ENCODE peak calls at places on chromosomes 11 and 22, in five cellular contexts. U is neuronal stem cell, Y is IMR-90, G is trophoblast cell, L is H1. E is an unnamed sample.

GRCh38 chr11:66749091-66749490 is 20.1 kb upstream of the SPTBN2 start:
- DNase-seq in L (no peak), Y (no peak), U (no peak), G (no peak), E (no peak)

GRCh38 chr22:43946391-43946680 is 8.9 kb upstream of the SAMM50 start:
- DNase-seq in U (no peak), Y (no peak), L (no peak), G (no peak), E (no peak)

GRCh38 chr22:44329179-44329796 is 16.5 kb upstream of the SHISAL1 start:
- DNase-seq in G (no peak), L (no peak), U (no peak), Y (peak; percentile 27), E (no peak)

GRCh38 chr11:67695606-67696005 is 21.2 kb upstream of the ALDH3B2 start:
- DNase-seq in U (no peak), G (peak; percentile 79), Y (no peak), L (no peak), E (no peak)

GRCh38 chr11:11813288-11813962 is 28.3 kb upstream of the USP47 start:
- DNase-seq in L (no peak), U (no peak), G (peak; percentile 93), Y (peak; percentile 97), E (peak; percentile 96)

GRCh38 chr11:128482512-128483191 is 104.7 kb downstream of the ETS1 start:
- DNase-seq in L (no peak), U (no peak), Y (peak; percentile 46), G (no peak), E (peak; percentile 68)

GRCh38 chr11:129503646-129504045 is 128.0 kb downstream of the BARX2 start:
- DNase-seq in Y (no peak), G (peak; percentile 69), L (no peak), U (no peak), E (no peak)

GRCh38 chr11:2412323-2412722 is 11.8 kb downstream of the TSSC4 start:
- DNase-seq in Y (no peak), L (no peak), U (no peak), G (no peak), E (no peak)

GRCh38 chr11:7439921-7440320 is 45.4 kb upstream of the OLFML1 start:
- DNase-seq in G (no peak), L (no peak), Y (no peak), U (no peak), E (no peak)

DNA sequence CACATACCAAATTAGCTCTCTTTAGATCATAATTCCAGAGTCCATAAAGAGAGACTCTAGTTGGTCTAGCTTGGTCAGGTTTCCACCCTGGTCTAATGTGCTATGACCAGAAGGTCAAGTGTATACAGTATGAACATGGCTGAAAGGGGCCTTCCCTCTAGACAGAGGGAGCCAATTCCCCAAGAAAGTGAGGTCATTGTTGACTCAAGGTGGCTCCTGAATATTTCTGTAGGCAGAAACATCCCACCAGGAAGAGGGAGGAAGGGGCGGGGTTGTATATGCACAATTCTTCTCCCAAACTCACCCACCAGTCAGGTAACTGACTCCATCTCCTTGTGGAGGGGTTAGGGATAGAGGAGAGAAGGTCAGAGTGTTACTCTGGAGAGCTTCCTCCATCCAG is 281.8 kb upstream of the PLET1 start:
- DNase-seq in U (no peak), L (no peak), G (no peak), Y (no peak), E (no peak)
- H2BK120ac ChIP-seq in U (no peak overlapping the region), L (no peak overlapping the region), G (no peak overlapping the region), Y (no peak overlapping the region), E (no peak overlapping the region)

DNA sequence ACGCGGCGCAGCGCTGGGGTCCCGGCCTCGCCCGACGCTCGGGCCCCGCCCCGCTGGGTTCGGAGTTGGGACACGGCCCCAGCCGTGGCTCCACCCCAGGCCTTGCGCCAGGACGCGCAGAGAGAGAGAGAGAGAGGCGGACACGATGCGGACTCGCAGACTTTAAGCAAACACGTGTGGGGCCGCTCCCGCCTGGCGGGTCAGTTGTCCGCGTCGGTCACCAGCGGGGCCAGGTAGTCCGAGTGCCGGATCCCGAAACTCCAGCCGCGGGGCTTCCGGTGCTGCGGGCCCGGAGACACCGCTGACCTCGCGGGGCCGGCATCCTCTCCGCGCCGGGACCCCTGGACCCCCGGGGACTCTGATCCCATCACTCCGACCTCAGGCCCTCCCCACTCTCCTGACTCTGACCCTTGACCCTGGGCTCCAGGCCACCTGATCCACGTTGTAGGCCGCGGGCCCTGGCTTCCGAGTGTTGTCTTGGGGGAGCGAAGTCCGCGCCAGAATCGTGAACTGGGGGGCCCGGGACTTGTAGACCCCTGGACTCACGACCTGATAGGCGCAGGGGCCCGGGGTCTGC is 556 bp upstream of the TYMP start:
- DNase-seq in Y (peak; percentile 44), L (peak; percentile 75), G (peak; percentile 92), U (no peak), E (peak; percentile 89)
- H3K14ac ChIP-seq in Y (peak overlapping the region; percentile 42), L (no peak overlapping the region), G (peak overlapping the region; percentile 75), U (peak overlapping the region; percentile 97), E (no peak overlapping the region)

DNA sequence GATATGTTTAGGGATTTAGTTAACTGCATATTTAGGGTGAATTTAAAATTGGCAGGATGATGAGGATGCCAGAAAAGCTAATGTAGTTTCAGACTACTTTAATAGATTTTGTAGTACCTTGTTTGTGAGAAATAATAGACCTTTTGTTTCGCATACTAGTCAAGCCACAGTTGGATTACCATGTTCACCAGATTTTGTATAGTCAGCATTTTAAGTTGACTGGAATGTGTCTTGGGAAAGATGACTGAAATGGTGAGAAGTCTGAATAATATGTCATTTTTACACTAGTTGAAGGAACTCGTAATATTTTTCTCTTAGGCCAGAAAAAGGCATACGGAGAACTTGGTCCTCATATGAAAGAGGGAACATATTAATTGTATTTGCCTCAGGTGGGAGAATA is 23.4 kb downstream of the ATM start:
- DNase-seq in U (no peak), L (no peak), Y (no peak), G (no peak), E (no peak)
- H3K4me3 ChIP-seq in U (no peak overlapping the region), L (no peak overlapping the region), Y (no peak overlapping the region), G (no peak overlapping the region), E (no peak overlapping the region)

GRCh38 chr11:61833478-61833877 is 5.4 kb downstream of the FADS2 start:
- DNase-seq in Y (no peak), U (no peak), L (no peak), G (peak; percentile 47), E (no peak)

GRCh38 chr11:61833926-61834277 is 5.8 kb downstream of the FADS2 start:
- DNase-seq in Y (no peak), G (no peak), U (no peak), L (no peak), E (no peak)

GRCh38 chr11:61832758-61833157 is 4.7 kb downstream of the FADS2 start:
- DNase-seq in G (no peak), L (no peak), U (no peak), Y (no peak), E (no peak)

GRCh38 chr11:61835663-61836024 is 7.5 kb downstream of the FADS2 start:
- DNase-seq in G (no peak), L (no peak), U (no peak), Y (no peak), E (no peak)

DNA sequence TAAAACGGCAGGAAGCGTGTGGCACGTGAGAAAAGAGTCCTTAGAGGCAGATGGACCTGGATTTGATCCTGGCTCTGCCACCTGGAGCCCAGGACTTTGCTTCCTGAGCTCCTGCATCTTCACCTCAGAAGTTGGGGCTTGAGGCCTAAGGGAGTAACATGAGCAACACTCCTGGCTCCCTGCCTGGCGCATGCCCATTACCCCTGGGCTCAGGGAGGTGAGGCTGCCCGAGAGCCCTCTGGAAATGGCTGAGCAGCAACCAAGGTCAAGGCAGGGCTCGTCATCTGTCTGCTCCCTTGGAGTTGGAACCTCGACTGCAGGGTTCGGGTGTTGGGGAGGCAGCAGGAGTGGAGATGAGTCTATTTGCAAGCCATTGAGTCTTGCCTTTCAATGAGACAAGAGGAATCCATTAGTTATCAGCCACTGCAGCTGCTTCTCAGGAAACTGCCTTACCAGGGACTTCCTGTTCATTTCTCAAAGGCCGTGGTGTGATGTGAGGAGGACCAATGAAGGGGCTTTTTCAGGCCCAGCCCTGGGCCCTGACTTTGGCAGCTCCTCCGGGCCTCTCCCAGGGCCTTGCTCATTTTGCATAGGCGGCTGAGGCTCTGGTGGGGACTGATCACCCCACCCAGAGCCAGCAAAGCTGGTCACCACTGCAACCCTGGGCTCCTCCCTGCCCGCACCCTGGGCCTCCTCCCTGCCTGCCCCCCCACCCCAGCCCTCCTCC is 6.3 kb downstream of the FADS2 start:
- DNase-seq in G (peak; percentile 21), U (no peak), Y (peak; percentile 47), L (peak; percentile 55), E (peak; percentile 93)
- H2BK120ac ChIP-seq in G (no peak overlapping the region), U (no peak overlapping the region), Y (peak overlapping the region; percentile 68), L (no peak overlapping the region), E (peak overlapping the region; percentile 89)

GRCh38 chr11:13207665-13208594 is 69.7 kb upstream of the BMAL1 start:
- DNase-seq in L (peak; percentile 54), U (no peak), Y (peak; percentile 84), G (peak; percentile 80), E (peak; percentile 89)
- H3K14ac ChIP-seq in L (no peak overlapping the region), U (no peak overlapping the region), Y (peak overlapping the region; percentile 84), G (peak overlapping the region; percentile 63), E (peak overlapping the region; percentile 22)

GRCh38 chr11:109086931-109087330 is 335.1 kb upstream of the C11orf87 start:
- DNase-seq in Y (no peak), G (no peak), L (no peak), U (no peak), E (no peak)

GRCh38 chr11:109089144-109089543 is 332.8 kb upstream of the C11orf87 start:
- DNase-seq in U (no peak), L (no peak), Y (no peak), G (no peak), E (no peak)

GRCh38 chr11:109088061-109088460 is 333.9 kb upstream of the C11orf87 start:
- DNase-seq in Y (no peak), G (no peak), L (no peak), U (no peak), E (no peak)

DNA sequence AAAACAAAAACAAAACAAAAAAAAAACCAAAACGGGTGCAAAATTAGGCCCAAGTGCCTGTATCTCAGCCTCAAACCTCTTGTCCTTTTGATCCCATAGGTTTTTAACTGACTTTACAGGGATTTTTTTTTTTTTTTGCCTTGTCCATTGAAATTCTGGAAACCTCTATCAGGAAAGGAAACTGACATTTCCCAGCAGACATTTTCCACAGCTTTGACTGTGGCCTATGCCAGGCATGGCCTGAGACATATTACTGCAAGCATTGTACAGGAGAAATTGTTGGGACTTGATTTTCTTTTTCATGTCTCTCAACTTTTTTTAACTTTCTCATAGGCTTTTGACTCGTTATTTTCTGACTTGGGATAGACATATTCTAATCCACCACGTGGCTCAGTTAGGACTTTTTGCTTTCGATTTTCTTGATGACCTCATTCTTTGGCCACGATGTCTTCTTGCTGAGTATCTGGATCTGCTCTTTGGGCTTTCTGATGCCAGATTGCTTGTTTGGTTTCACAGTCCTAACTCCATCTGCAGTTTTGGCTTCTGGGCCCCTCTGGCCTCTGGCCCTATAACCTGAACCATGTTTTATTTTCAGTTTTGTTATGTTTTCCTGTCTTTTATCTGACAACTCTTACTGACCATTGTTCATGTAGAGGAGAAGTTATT is 336.1 kb upstream of the C11orf87 start:
- DNase-seq in U (no peak), L (no peak), Y (peak; percentile 41), G (no peak), E (no peak)
- H3K4me3 ChIP-seq in U (no peak overlapping the region), L (no peak overlapping the region), Y (no peak overlapping the region), G (no peak overlapping the region), E (no peak overlapping the region)

GRCh38 chr22:42344391-42344861 is 74.0 kb upstream of the TCF20 start:
- DNase-seq in G (no peak), U (no peak), L (peak; percentile 74), Y (no peak), E (no peak)
- H2BK120ac ChIP-seq in G (no peak overlapping the region), U (no peak overlapping the region), L (no peak overlapping the region), Y (no peak overlapping the region), E (no peak overlapping the region)

E was measured in mesenchymal stem cell.